ENCODE peak calls at places on chromosomes 16 and 17, in eight cellular contexts. L is A549, D is lung, W is BE2C, A is cardiac fibroblast, N is astrocyte, R is AG04450, B is colonic mucosa. G is an unnamed sample.

GRCh38 chr16:30113031-30113710 is at the start of gene GDPD3:
- DNase-seq in L (no peak), D (no peak), W (peak), A (no peak), N (no peak), R (no peak), B (peak), G (no peak)

GRCh38 chr16:50300942-50301625 is 34.7 kb downstream of the ADCY7 start:
- DNase-seq in L (no peak), D (no peak), W (no peak), A (no peak), N (peak), R (no peak), B (no peak), G (peak)

GRCh38 chr16:19909750-19910322 is 25.2 kb upstream of the GPRC5B start:
- DNase-seq in L (no peak), D (no peak), W (no peak), A (peak), N (no peak), R (no peak), B (no peak), G (no peak)

GRCh38 chr17:47695664-47696376 is 1.9 kb downstream of the TBKBP1 start:
- DNase-seq in L (no peak), D (no peak), W (no peak), A (no peak), N (no peak), R (no peak), B (no peak), G (no peak)

GRCh38 chr17:83203472-83204221 is 124.2 kb downstream of the METRNL start:
- DNase-seq in L (no peak), D (no peak), W (peak), A (no peak), N (no peak), R (no peak), B (peak), G (no peak)

GRCh38 chr17:50599606-50600005 is 35.1 kb upstream of the ABCC3 start:
- DNase-seq in L (no peak), D (no peak), W (no peak), A (no peak), N (no peak), R (no peak), B (no peak), G (no peak)

GRCh38 chr17:77028900-77029299 is 111.9 kb upstream of the SEC14L1 start:
- DNase-seq in L (no peak), D (no peak), W (no peak), A (no peak), N (no peak), R (no peak), B (no peak), G (no peak)

GRCh38 chr17:7834554-7834890 is 505 bp downstream of the KDM6B start:
- DNase-seq in L (peak), D (peak), W (no peak), A (no peak), N (no peak), R (no peak), B (peak), G (no peak)

GRCh38 chr17:32349854-32350661 is at the start of gene ZNF207:
- DNase-seq in L (peak), D (peak), W (peak), A (peak), N (peak), R (peak), B (peak), G (peak)

GRCh38 chr16:85191341-85191965 is 79.2 kb upstream of the CIBAR2 start:
- DNase-seq in L (no peak), D (no peak), W (no peak), A (no peak), N (no peak), R (no peak), B (no peak), G (no peak)
- TF ChIP-seq CTCF in L (no peak), D (no peak), W (no peak), A (no peak), N (no peak), R (no peak), B (no peak), G (no peak)

DNA sequence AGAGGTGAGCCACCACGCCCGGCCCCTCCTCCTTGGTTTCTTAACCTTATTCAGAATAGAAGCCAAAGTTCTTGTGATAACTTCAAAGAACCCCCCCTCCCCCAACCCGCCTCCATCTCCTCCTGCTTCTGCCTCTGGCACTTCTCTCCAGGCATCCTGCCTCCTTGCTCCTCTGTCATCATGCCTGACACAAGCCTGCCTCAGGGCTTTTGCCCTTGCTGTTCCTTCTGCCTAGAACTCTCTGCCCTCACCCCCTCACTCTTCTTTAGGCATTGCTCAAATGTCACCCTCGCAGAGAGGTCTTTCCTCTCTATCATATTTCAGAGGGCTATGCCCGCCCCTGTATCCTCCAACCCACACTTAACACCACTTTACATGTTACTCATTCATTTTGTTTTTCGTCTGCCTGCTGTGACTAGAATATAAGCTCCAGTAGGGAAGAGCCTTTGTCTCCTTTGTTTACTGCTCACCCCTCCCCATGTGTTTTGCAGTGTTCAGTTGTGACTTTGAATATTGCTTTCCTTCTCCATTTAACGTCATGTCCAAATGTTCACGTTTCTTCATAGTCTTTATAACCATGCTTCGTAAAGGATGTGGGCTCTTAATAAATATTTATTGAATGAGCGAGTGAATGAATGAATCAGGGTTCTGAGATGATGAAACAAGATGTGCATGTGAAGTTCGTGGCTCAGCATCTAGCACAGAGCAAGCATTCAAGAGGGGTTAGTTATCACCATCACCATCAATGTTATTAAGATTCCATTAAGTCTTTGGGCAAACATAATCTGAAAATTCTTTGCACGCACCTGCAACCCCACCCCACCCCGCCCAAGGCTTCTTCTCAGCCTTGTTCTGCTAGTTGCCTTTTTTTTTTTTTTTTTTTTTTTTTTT is 186.2 kb upstream of the WSCD1 start:
- DNase-seq in L (no peak), D (no peak), W (no peak), A (no peak), N (no peak), R (no peak), B (no peak), G (no peak)
- H3K4me3 ChIP-seq in L (no peak), D (no peak), W (no peak), A (no peak), N (no peak), R (no peak), B (no peak), G (no peak)

GRCh38 chr16:26765087-26765486 is 301.6 kb upstream of the C16orf82 start:
- DNase-seq in L (peak), D (no peak), W (no peak), A (no peak), N (no peak), R (no peak), B (no peak), G (no peak)
- TF ChIP-seq CTCF in L (no peak), D (no peak), W (no peak), A (peak), N (peak), R (peak), B (no peak), G (no peak)

GRCh38 chr17:78343433-78344201 is 16.3 kb downstream of the SOCS3 start:
- DNase-seq in L (no peak), D (peak), W (no peak), A (no peak), N (no peak), R (no peak), B (peak), G (no peak)

GRCh38 chr17:78340183-78340955 is 19.5 kb downstream of the SOCS3 start:
- DNase-seq in L (no peak), D (no peak), W (no peak), A (no peak), N (no peak), R (no peak), B (peak), G (no peak)

GRCh38 chr17:78343099-78343432 is 16.8 kb downstream of the SOCS3 start:
- DNase-seq in L (no peak), D (peak), W (no peak), A (peak), N (peak), R (no peak), B (no peak), G (no peak)

GRCh38 chr17:78342438-78343098 is 17.3 kb downstream of the SOCS3 start:
- DNase-seq in L (peak), D (no peak), W (no peak), A (peak), N (peak), R (no peak), B (peak), G (no peak)

DNA sequence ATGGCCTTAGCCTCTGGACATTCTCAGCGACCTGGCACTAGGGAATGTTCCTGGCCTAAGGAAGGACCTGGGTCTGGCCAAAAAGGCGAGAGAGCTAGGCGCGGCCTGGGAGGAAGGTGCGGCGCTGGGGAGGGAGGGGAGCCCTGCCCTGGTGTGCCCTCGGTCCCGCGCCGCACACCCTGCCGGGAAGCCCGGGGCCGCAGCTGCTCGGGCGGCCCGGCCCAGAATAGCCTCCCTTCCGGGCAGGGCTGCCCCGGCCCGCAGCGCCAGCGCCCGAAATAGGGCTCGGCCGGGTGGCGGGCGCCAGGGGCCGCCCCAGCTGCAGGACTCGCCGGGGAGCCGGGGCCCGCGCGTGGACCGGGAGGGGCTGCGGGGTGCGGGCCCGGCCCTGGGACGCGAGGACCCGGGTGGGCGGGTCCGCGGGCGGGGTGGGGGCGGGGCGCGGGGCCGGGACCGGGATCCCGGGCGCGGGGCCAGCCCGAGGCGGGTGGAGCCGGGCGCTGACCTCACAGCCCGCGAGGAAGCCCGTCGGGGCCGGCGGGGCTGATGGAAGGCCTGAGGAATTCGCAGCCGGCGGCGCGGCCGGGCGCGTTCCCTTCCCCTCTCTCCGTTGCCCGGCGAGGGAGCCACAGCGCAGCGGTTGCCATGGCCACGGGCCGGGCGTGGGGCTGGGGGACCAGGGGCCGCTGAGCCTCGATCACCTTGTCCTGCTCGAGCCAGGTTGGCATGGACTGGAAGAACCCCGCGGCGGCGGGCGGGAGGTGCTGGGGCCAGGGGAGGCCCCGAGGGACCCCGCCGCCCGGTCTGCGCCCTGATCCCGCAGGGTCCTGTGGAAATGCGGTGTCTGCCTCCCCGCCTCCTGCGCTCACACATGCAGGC is 18.1 kb downstream of the SOCS3 start:
- DNase-seq in L (peak), D (no peak), W (peak), A (peak), N (peak), R (no peak), B (peak), G (no peak)
- H3K4me3 ChIP-seq in L (peak), D (peak), W (peak), A (peak), N (peak), R (peak), B (peak), G (peak)